ENCODE peak calls at places on chromosomes 7 and 10, in nine cellular contexts. J is HS-5; G is stimulated activated CD4-positive, alpha-beta T cell treated with anti-CD3 and anti-CD28 coated beads, Interleukin-4, amount 100 ng/mL, for 4 hours; I is stimulated activated CD8-positive, alpha-beta memory T cell treated with anti-CD3 and anti-CD28 coated beads, Interleukin-7, amount 100 ng/mL, for 4 hours; K is GM23248; R is GDM1; Y is RPMI7951; L is nephron progenitor cell; N is RWPE1. A is an unnamed sample.

GRCh38 chr10:89575037-89575436 is 39.6 kb upstream of the SLC16A12 start:
- DNase-seq in G (no peak), R (no peak), K (no peak), L (no peak), J (peak), I (no peak), Y (no peak), N (no peak), A (no peak)

GRCh38 chr10:45471531-45472310 is 97.7 kb downstream of the ALOX5 start:
- DNase-seq in R (no peak), K (no peak), J (no peak), Y (no peak), N (no peak), G (no peak), L (peak), I (no peak), A (no peak)

GRCh38 chr7:47278043-47278442 is 303.9 kb downstream of the TNS3 start:
- DNase-seq in R (no peak), Y (no peak), K (no peak), J (no peak), I (no peak), G (no peak), N (no peak), L (no peak), A (no peak)

GRCh38 chr10:3754727-3755439 is 30.1 kb downstream of the KLF6 start:
- DNase-seq in Y (peak), J (no peak), I (no peak), G (no peak), N (peak), K (peak), R (no peak), L (no peak), A (no peak)

GRCh38 chr10:93837783-93838677 is 55.7 kb upstream of the SLC35G1 start:
- DNase-seq in K (no peak), G (no peak), N (no peak), I (no peak), Y (no peak), R (no peak), L (no peak), J (no peak), A (no peak)

GRCh38 chr7:157927313-157927925 is 590.6 kb downstream of the DNAJB6 start:
- DNase-seq in J (no peak), R (no peak), K (no peak), L (no peak), G (no peak), I (no peak), N (no peak), Y (no peak), A (no peak)

GRCh38 chr10:93584445-93584844 is 16.6 kb downstream of the RBP4 start:
- DNase-seq in G (no peak), N (no peak), I (no peak), R (no peak), J (no peak), L (no peak), Y (no peak), K (no peak), A (no peak)

GRCh38 chr7:27148031-27148775 is 629 bp upstream of the HOXA6 start:
- DNase-seq in K (peak), N (no peak), R (no peak), G (no peak), L (peak), Y (no peak), I (no peak), J (no peak), A (no peak)

GRCh38 chr7:8042796-8043535 is 74.4 kb downstream of the GLCCI1 start:
- DNase-seq in L (no peak), K (no peak), R (no peak), I (no peak), Y (no peak), G (no peak), N (no peak), J (no peak), A (no peak)

GRCh38 chr10:70355234-70356021 is 27.0 kb downstream of the LRRC20 start:
- DNase-seq in Y (no peak), N (no peak), G (no peak), I (no peak), R (no peak), J (no peak), L (no peak), K (no peak), A (no peak)

GRCh38 chr10:77520290-77520689 is 117.3 kb downstream of the KCNMA1 start:
- DNase-seq in G (no peak), J (no peak), N (no peak), K (no peak), I (no peak), Y (no peak), L (no peak), R (no peak), A (no peak)

GRCh38 chr7:141974831-141975230 is 1.3 kb upstream of the TAS2R38 start:
- DNase-seq in R (no peak), I (no peak), L (peak), N (peak), J (peak), K (peak), G (no peak), Y (no peak), A (no peak)

GRCh38 chr10:105112862-105113261 is 471.8 kb downstream of the SORCS3 start:
- DNase-seq in J (no peak), K (no peak), Y (no peak), L (no peak), N (no peak), I (no peak), G (no peak), R (no peak), A (no peak)

GRCh38 chr7:150379590-150380379 is 655 bp downstream of the ZNF775 start:
- DNase-seq in R (no peak), L (peak), G (no peak), I (no peak), N (no peak), K (peak), J (no peak), Y (peak), A (peak)

GRCh38 chr10:25875555-25876165 is 58.4 kb upstream of the MYO3A start:
- DNase-seq in K (peak), G (peak), N (peak), I (peak), Y (peak), L (peak), R (peak), J (no peak), A (peak)

GRCh38 chr10:95273393-95274312 is 17.1 kb downstream of the PDLIM1 start:
- DNase-seq in J (peak), G (no peak), K (peak), I (no peak), R (no peak), L (no peak), Y (peak), N (peak), A (no peak)

GRCh38 chr7:12802070-12802469 is 114.6 kb downstream of the ARL4A start:
- DNase-seq in N (peak), Y (no peak), J (no peak), K (peak), I (no peak), R (no peak), G (no peak), L (no peak), A (no peak)

GRCh38 chr7:117673367-117673766 is 193.5 kb downstream of the CFTR start:
- DNase-seq in L (peak), K (peak), J (no peak), R (no peak), Y (no peak), G (no peak), N (no peak), I (no peak), A (no peak)

GRCh38 chr10:3946234-3947229 is 161.5 kb upstream of the KLF6 start:
- DNase-seq in L (no peak), G (no peak), Y (no peak), N (no peak), J (no peak), I (no peak), K (no peak), R (no peak), A (no peak)

GRCh38 chr7:148540041-148540738 is 50.4 kb upstream of the C7orf33 start:
- DNase-seq in Y (peak), L (no peak), R (no peak), N (peak), I (no peak), G (no peak), K (peak), J (peak), A (no peak)

GRCh38 chr10:101287922-101288638 is 58.8 kb upstream of the LBX1 start:
- DNase-seq in L (peak), G (no peak), Y (peak), N (no peak), J (no peak), R (no peak), I (no peak), K (no peak), A (peak)

GRCh38 chr10:124387078-124387874 is 31.4 kb downstream of the OAT start:
- DNase-seq in K (no peak), Y (no peak), I (no peak), L (no peak), G (no peak), N (peak), R (no peak), J (no peak), A (no peak)

GRCh38 chr10:29163746-29164145 is 125.1 kb upstream of the LYZL1 start:
- DNase-seq in R (no peak), K (peak), L (no peak), Y (peak), N (peak), G (no peak), J (no peak), I (no peak), A (no peak)

GRCh38 chr7:126605553-126605952 is 647.2 kb downstream of the GRM8 start:
- DNase-seq in J (no peak), L (no peak), G (no peak), Y (no peak), K (no peak), R (no peak), N (no peak), I (no peak), A (no peak)

GRCh38 chr7:2018786-2019692 is 213.7 kb downstream of the MAD1L1 start:
- DNase-seq in Y (peak), R (peak), N (peak), K (peak), I (no peak), L (no peak), G (no peak), J (peak), A (no peak)

GRCh38 chr7:94050046-94050445 is 45.9 kb upstream of the BET1 start:
- DNase-seq in R (peak), I (no peak), N (no peak), L (no peak), K (no peak), G (no peak), J (no peak), Y (no peak), A (no peak)

GRCh38 chr10:114393482-114393881 is 10.8 kb downstream of the AFAP1L2 start:
- DNase-seq in N (peak), I (no peak), Y (peak), G (no peak), J (no peak), R (no peak), L (no peak), K (no peak), A (no peak)

GRCh38 chr7:138584283-138584682 is 116.9 kb downstream of the SVOPL start:
- DNase-seq in I (no peak), G (no peak), L (no peak), R (no peak), K (peak), N (no peak), Y (no peak), J (no peak), A (no peak)

GRCh38 chr10:688621-689426 is 644 bp downstream of the DIP2C start:
- DNase-seq in N (no peak), Y (peak), I (no peak), J (no peak), R (no peak), K (peak), L (peak), G (no peak), A (peak)

GRCh38 chr7:17523813-17524741 is 225.6 kb downstream of the AHR start:
- DNase-seq in K (peak), L (no peak), R (no peak), Y (no peak), G (no peak), N (peak), J (no peak), I (no peak), A (no peak)

GRCh38 chr7:12386237-12386839 is 17.3 kb downstream of the VWDE start:
- DNase-seq in J (no peak), N (no peak), G (no peak), K (no peak), I (no peak), L (no peak), Y (no peak), R (no peak), A (peak)

GRCh38 chr10:69375307-69376151 is 41.2 kb downstream of the TACR2 start:
- DNase-seq in N (peak), R (no peak), J (no peak), G (no peak), Y (no peak), I (no peak), K (peak), L (peak), A (no peak)

GRCh38 chr10:18795549-18795948 is 136.3 kb downstream of the ARL5B start:
- DNase-seq in G (no peak), Y (no peak), J (no peak), I (no peak), N (no peak), L (no peak), K (no peak), R (no peak), A (no peak)

GRCh38 chr10:70832236-70832635 is 16.5 kb downstream of the SGPL1 start:
- DNase-seq in I (no peak), J (no peak), K (peak), N (no peak), Y (no peak), G (no peak), R (no peak), L (no peak), A (no peak)

A was measured in SJCRH30.